ENCODE peak calls at places on chromosomes 7 and 10, in ten cellular contexts. K is ovary; L is neural progenitor cell; A is upper lobe of right lung; P is heart right ventricle; F is fibroblast of lung; I is prostate gland; U is left ventricle myocardium inferior; B is CD4-positive, alpha-beta T cell; V is AG04450. C is an unnamed sample.
A peak's percentile ranks its signal among the peaks of the same experiment; 100 is the strongest.

GRCh38 chr7:63521-64021 is 128.8 kb upstream of the FAM20C start:
- DNase-seq in K (no peak), I (no peak), L (no peak), U (peak; percentile 37), A (peak; percentile 59), B (no peak), P (no peak), V (no peak), F (no peak), C (peak; percentile 64)

GRCh38 chr10:98373691-98374090 is 41.3 kb downstream of the PYROXD2 start:
- DNase-seq in F (no peak), K (no peak), U (no peak), I (no peak), P (no peak), A (no peak), L (no peak), V (no peak), B (no peak), C (no peak)

GRCh38 chr7:114021135-114021534 is 102.3 kb upstream of the PPP1R3A start:
- DNase-seq in B (no peak), U (no peak), I (no peak), F (peak; percentile 4), K (no peak), P (no peak), L (no peak), V (no peak), A (no peak), C (no peak)

GRCh38 chr10:3828404-3829192 is 43.6 kb upstream of the KLF6 start:
- DNase-seq in B (no peak), K (peak; percentile 51), I (no peak), A (no peak), V (peak; percentile 61), L (no peak), U (no peak), F (peak; percentile 79), P (peak; percentile 62), C (peak; percentile 72)

GRCh38 chr7:40983106-40983505 is 719.8 kb downstream of the INHBA start:
- DNase-seq in A (no peak), I (no peak), B (no peak), U (no peak), K (no peak), F (no peak), L (no peak), V (no peak), P (no peak), C (no peak)

GRCh38 chr7:131183076-131183471 is 144.6 kb upstream of the MKLN1 start:
- DNase-seq in K (no peak), P (no peak), F (no peak), A (no peak), L (no peak), I (no peak), B (no peak), V (no peak), U (no peak), C (no peak)

GRCh38 chr7:5396542-5396941 is 27.1 kb downstream of the TNRC18 start:
- DNase-seq in F (no peak), B (peak; percentile 53), P (no peak), U (no peak), I (peak; percentile 45), K (no peak), L (no peak), V (no peak), A (peak; percentile 83), C (peak; percentile 77)

GRCh38 chr7:124411796-124412195 is 353.8 kb downstream of the GPR37 start:
- DNase-seq in V (no peak), P (no peak), L (no peak), B (no peak), I (no peak), U (peak; percentile 9), F (no peak), A (no peak), K (no peak), C (no peak)

GRCh38 chr10:102504179-102504975 is 605 bp downstream of the SUFU start:
- DNase-seq in I (peak; percentile 21), L (peak; percentile 86), V (no peak), K (peak; percentile 47), B (peak; percentile 12), U (peak; percentile 26), P (peak; percentile 37), F (peak; percentile 28), A (peak; percentile 71), C (peak; percentile 74)

GRCh38 chr10:44724415-44725174 is 186.5 kb upstream of the TMEM72 start:
- DNase-seq in B (no peak), V (no peak), K (no peak), A (no peak), I (no peak), U (no peak), P (no peak), F (peak; percentile 93), L (no peak), C (no peak)

GRCh38 chr7:28768577-28769147 is 189.5 kb downstream of the TRIL start:
- DNase-seq in K (no peak), V (no peak), U (no peak), I (no peak), A (no peak), F (peak; percentile 82), L (no peak), B (no peak), P (no peak), C (no peak)

DNA sequence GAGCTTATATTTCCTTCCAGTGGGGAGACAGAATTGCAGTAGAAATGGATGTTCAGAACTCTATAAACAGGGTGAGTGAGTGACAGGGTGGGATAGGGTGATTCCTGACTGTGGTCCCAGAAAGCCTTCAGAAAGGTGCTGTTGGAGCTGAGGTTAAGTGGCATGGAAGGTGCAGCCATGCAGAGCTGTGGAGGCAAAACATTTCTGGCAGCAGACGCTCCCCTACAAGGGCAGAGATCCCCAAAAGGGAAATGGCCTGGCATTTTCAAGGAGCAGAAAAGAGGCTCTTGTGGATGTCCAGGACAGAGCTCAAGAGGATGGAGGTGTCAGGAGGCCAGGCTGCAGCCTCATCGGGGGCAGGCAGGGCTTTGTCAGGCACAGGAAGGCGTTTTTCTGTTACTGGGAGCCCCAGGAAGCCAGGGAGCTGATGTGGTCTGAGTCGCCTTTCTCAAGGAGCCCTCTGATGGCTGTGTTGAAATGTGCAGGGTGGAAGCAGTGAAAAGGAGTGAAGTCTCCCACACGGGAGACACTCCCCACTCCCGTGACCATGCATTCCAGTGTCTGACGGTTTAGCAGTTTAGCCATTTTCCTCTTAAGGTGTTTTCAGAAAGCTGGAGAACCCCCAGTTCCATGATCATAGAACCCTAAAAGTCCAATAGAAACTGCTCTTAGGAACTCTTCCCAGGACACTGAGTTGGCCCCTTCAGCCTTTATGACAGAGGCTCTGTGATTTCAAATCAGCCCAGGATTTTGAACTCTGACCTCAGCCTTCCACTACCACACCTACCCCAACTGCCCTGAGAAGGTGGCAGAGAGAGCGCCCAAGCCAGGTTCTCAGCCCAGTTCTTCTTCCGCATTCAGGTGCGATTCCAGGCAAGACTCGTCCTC is 96.2 kb downstream of the C10orf105 start:
- DNase-seq in K (no peak), U (no peak), L (peak; percentile 64), V (no peak), F (peak; percentile 35), I (no peak), P (peak; percentile 30), B (no peak), A (no peak), C (no peak)
- TF ChIP-seq CTCF in K (no peak), U (peak; percentile 40), L (peak; percentile 30), V (peak; percentile 26), F (peak; percentile 33), I (no peak), P (no peak), B (no peak), A (peak; percentile 22), C (no peak)

DNA sequence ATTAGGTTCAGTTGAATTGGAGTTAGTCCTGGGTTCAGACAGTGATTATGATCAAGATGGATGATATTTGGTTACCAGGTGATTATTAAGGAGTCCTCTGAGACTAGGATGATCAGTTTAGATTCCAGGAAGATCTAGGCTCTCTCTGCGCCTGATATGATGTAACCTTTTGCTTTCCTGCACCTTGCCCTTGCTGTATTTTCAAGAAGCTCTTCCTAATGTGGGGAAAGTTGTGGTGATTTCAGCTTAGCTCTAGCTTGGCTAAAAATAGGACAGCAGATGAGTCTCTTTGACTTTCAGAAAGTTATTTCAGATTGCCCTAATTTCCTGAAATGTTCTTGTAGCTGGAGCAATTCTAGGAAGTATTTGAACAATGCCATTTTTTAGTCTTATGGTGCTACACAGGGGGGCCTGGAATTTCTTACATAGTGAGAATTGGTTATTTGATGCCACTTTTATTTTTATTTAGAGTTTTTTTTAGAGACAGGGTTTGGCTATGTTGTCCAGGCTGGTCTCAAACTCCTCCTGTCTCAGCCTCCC is 3.8 kb downstream of the LCOR start:
- DNase-seq in F (no peak), A (no peak), I (no peak), B (no peak), L (no peak), K (no peak), U (no peak), V (no peak), P (no peak), C (no peak)
- H3K27ac ChIP-seq in F (no peak overlapping the region), A (no peak overlapping the region), I (no peak overlapping the region), B (no peak overlapping the region), L (no peak overlapping the region), K (no peak overlapping the region), U (peak overlapping the region; percentile 41), V (peak overlapping the region; percentile 24), P (no peak overlapping the region), C (peak overlapping the region; percentile 27)

GRCh38 chr10:59361659-59362183 is 628 bp downstream of the FAM13C start:
- DNase-seq in A (no peak), V (no peak), K (no peak), U (no peak), F (peak; percentile 34), P (no peak), L (no peak), I (no peak), B (no peak), C (no peak)

GRCh38 chr10:59362991-59363390 is 642 bp upstream of the FAM13C start:
- DNase-seq in K (peak; percentile 66), L (peak; percentile 85), B (no peak), U (peak; percentile 67), A (peak; percentile 66), I (peak; percentile 78), P (peak; percentile 77), V (no peak), F (peak; percentile 63), C (peak; percentile 90)

GRCh38 chr10:59360605-59361515 is 1.5 kb downstream of the FAM13C start:
- DNase-seq in P (no peak), I (peak; percentile 24), F (peak; percentile 39), B (no peak), V (no peak), U (no peak), K (no peak), A (no peak), L (peak; percentile 8), C (no peak)

GRCh38 chr10:59363446-59363958 is 1.2 kb upstream of the FAM13C start:
- DNase-seq in B (no peak), U (no peak), A (no peak), F (no peak), P (no peak), I (no peak), L (no peak), V (no peak), K (no peak), C (no peak)

GRCh38 chr10:59362184-59362966 is at the start of gene FAM13C:
- DNase-seq in A (peak; percentile 85), I (peak; percentile 83), P (peak; percentile 64), V (no peak), F (peak; percentile 68), B (no peak), K (peak; percentile 66), L (peak; percentile 86), U (peak; percentile 71), C (peak; percentile 86)
- TF ChIP-seq CTCF in A (no peak), I (no peak), P (no peak), V (no peak), F (no peak), B (no peak), K (no peak), L (no peak), U (no peak), C (no peak)

GRCh38 chr7:25950488-25951413 is 201.2 kb upstream of the NFE2L3 start:
- DNase-seq in K (peak; percentile 96), B (peak; percentile 84), L (peak; percentile 96), V (no peak), P (peak; percentile 74), A (peak; percentile 97), I (peak; percentile 97), U (peak; percentile 85), F (peak; percentile 52), C (peak; percentile 95)
- H3K27ac ChIP-seq in K (peak overlapping the region; percentile 18), B (no peak overlapping the region), L (no peak overlapping the region), V (no peak overlapping the region), P (peak overlapping the region; percentile 62), A (peak overlapping the region; percentile 66), I (peak overlapping the region; percentile 92), U (no peak overlapping the region), F (no peak overlapping the region), C (peak overlapping the region; percentile 44)

C was measured in sigmoid colon.